ENCODE peak calls at places on chromosomes 12 and 14, in five cellular contexts. V is endothelial cell of umbilical vein, T is HepG2, X is A549, N is K562. O is an unnamed sample.

GRCh38 chr14:102392506-102392905 is 29.8 kb downstream of the TECPR2 start:
- DNase-seq in V (no peak), T (no peak), X (no peak), N (no peak), O (no peak)

GRCh38 chr12:122126342-122126635 is 47.7 kb downstream of the IL31 start:
- DNase-seq in V (no peak), T (no peak), X (no peak), N (no peak), O (no peak)

GRCh38 chr14:51369814-51370213 is 129.8 kb downstream of the TMX1 start:
- DNase-seq in V (peak; percentile 21), T (no peak), X (peak; percentile 5), N (peak; percentile 11), O (peak; percentile 31)

GRCh38 chr12:29164477-29165163 is 15.5 kb downstream of the FAR2 start:
- DNase-seq in V (peak; percentile 85), T (no peak), X (no peak), N (peak; percentile 19), O (peak; percentile 92)

GRCh38 chr12:63805704-63806672 is 26.3 kb downstream of the RXYLT1 start:
- DNase-seq in V (no peak), T (peak; percentile 59), X (peak; percentile 91), N (no peak), O (no peak)

GRCh38 chr14:81305743-81306142 is 85.0 kb upstream of the GTF2A1 start:
- DNase-seq in V (no peak), T (no peak), X (no peak), N (no peak), O (no peak)

GRCh38 chr12:47022296-47022695 is 57.1 kb upstream of the PCED1B start:
- DNase-seq in V (peak; percentile 71), T (no peak), X (no peak), N (no peak), O (no peak)

GRCh38 chr12:80269953-80270552 is 170.7 kb downstream of the OTOGL start:
- DNase-seq in V (peak; percentile 69), T (peak; percentile 24), X (peak; percentile 55), N (peak; percentile 41), O (peak; percentile 36)

GRCh38 chr12:92503977-92504966 is 198.5 kb upstream of the PLEKHG7 start:
- DNase-seq in V (no peak), T (peak; percentile 45), X (no peak), N (no peak), O (no peak)

GRCh38 chr12:124389537-124390441 is 94.9 kb downstream of the RFLNA start:
- DNase-seq in V (no peak), T (peak; percentile 38), X (peak; percentile 62), N (no peak), O (no peak)

GRCh38 chr12:71684081-71684480 is 1.8 kb upstream of the TMEM19 start:
- DNase-seq in V (no peak), T (no peak), X (peak; percentile 52), N (no peak), O (peak; percentile 14)

GRCh38 chr14:49992901-49993335 is 100.0 kb downstream of the ARF6 start:
- DNase-seq in V (no peak), T (peak; percentile 86), X (peak; percentile 88), N (no peak), O (no peak)

GRCh38 chr12:130919115-130919514 is 34.6 kb upstream of the ADGRD1 start:
- DNase-seq in V (no peak), T (no peak), X (no peak), N (no peak), O (no peak)

GRCh38 chr12:130920119-130920703 is 33.5 kb upstream of the ADGRD1 start:
- DNase-seq in V (no peak), T (peak; percentile 74), X (no peak), N (no peak), O (no peak)

GRCh38 chr12:130922584-130922983 is 31.1 kb upstream of the ADGRD1 start:
- DNase-seq in V (no peak), T (no peak), X (no peak), N (no peak), O (no peak)

GRCh38 chr12:130917607-130918006 is 36.1 kb upstream of the ADGRD1 start:
- DNase-seq in V (no peak), T (no peak), X (no peak), N (no peak), O (no peak)

DNA sequence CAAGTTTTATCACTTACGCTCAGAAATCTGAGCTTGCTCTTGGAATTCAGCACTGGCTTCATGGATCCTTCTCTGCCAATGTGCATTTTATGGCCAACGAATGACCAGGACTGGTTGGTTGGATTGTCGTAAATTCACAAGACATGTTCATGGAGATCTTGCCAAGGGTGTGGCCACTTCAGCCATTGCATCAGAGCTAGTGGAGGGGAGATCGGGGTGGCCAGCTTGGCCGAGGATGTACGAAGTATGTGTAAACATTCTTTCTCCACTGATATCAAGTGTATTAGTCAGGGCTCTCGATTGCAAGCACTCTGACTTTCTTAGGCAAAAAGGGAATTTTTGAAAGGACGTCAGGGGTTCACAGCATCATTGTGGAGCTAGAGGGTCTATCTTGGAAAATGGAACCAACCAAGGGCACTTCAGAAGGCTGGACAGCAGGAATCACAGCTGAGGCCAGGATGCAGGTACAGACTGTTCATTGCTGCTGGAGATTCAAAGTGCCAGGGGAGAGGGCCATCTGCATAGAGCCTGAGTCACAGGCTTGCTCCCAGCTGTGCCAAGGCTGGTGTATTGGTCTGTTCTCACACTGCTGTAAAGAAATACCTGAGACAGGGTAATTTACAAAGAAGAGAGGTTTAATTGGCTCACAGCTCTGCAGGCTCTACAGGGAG is 32.9 kb upstream of the ADGRD1 start:
- DNase-seq in V (no peak), T (no peak), X (peak; percentile 51), N (no peak), O (no peak)
- H3K4me3 ChIP-seq in V (no peak overlapping the region), T (peak overlapping the region; percentile 3), X (no peak overlapping the region), N (no peak overlapping the region), O (no peak overlapping the region)

GRCh38 chr12:32344047-32344446 is 55.3 kb upstream of the FGD4 start:
- DNase-seq in V (no peak), T (no peak), X (peak; percentile 35), N (no peak), O (no peak)
- TF ChIP-seq MYC in V (no peak), T (no peak), X (no peak), N (no peak), O (no peak)

GRCh38 chr12:108635997-108636808 is 2.5 kb upstream of the SELPLG start:
- DNase-seq in V (no peak), T (no peak), X (no peak), N (no peak), O (no peak)
- H3K4me3 ChIP-seq in V (no peak overlapping the region), T (no peak overlapping the region), X (no peak overlapping the region), N (no peak overlapping the region), O (peak overlapping the region; percentile 29)

DNA sequence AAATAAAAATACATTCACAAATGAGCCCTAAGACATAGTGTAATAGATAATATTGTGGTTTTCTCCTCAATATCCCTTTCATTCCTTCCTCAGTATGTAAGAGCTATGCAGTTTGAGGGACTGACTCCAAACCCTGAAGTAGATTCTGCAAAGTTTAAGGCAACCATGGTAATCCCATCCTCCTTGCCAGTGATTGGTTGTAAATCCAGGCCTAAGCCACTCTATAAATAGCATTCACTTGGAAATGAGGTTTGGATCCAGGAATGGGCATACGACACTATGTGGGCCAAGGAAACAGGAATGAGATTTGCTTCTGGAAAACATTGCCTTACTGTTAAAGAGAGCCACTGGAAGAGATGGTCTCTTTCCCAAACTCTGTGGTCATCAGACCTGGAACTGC is 468.7 kb upstream of the SOX5 start:
- DNase-seq in V (no peak), T (no peak), X (no peak), N (no peak), O (no peak)
- TF ChIP-seq MYC in V (no peak), T (no peak), X (no peak), N (no peak), O (no peak)

GRCh38 chr12:57261385-57261784 is 10.4 kb upstream of the STAC3 start:
- DNase-seq in V (no peak), T (no peak), X (no peak), N (no peak), O (no peak)
- H3K4me3 ChIP-seq in V (no peak overlapping the region), T (no peak overlapping the region), X (no peak overlapping the region), N (no peak overlapping the region), O (no peak overlapping the region)

DNA sequence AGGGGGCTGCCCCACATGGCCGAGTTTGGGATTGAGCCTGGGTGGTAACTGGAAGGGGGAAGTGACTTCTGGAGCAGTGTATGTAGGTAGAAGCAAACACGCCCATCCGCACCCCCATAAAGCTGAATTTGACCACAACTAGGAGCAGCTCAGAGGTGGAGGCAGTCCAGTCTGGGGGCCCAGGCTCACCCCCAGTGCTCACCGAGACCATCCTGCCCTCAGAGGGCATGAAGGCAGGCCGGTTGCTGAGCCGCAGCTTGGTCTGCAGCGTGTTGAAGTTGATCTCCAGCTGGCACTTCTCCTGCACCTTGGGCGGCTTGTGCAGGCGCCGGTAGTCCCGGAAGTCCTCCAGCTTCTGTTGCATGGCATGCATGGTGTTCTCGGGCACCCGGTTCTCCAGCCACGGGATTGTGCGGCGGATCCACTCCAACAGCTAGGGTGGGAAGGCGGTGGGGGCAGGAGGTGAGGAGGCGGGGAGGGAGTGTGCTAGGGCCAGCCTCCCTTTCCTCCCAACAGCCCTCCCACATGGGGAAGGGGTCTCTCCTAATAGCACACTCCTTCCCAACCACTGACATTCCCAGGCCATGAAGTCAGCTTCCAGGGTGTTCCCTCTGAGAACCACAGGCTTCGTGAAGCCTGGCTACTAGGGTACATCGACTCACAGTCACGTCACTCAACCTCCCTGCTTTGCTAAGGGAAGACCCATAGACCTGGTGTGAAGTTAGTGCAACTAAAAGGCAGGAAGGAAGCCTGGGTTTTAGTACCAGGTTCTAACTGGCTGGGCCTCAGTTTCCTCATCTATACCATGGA is 87.0 kb downstream of the ACTN1 start:
- DNase-seq in V (no peak), T (no peak), X (no peak), N (no peak), O (no peak)
- TF ChIP-seq MYC in V (no peak), T (no peak), X (no peak), N (no peak), O (no peak)

GRCh38 chr12:40107098-40107802 is 1.4 kb upstream of the SLC2A13 start:
- DNase-seq in V (peak; percentile 72), T (peak; percentile 63), X (peak; percentile 82), N (peak; percentile 88), O (peak; percentile 86)
- H3K4me3 ChIP-seq in V (peak overlapping the region; percentile 17), T (peak overlapping the region; percentile 14), X (peak overlapping the region; percentile 31), N (no peak overlapping the region), O (peak overlapping the region; percentile 47)

DNA sequence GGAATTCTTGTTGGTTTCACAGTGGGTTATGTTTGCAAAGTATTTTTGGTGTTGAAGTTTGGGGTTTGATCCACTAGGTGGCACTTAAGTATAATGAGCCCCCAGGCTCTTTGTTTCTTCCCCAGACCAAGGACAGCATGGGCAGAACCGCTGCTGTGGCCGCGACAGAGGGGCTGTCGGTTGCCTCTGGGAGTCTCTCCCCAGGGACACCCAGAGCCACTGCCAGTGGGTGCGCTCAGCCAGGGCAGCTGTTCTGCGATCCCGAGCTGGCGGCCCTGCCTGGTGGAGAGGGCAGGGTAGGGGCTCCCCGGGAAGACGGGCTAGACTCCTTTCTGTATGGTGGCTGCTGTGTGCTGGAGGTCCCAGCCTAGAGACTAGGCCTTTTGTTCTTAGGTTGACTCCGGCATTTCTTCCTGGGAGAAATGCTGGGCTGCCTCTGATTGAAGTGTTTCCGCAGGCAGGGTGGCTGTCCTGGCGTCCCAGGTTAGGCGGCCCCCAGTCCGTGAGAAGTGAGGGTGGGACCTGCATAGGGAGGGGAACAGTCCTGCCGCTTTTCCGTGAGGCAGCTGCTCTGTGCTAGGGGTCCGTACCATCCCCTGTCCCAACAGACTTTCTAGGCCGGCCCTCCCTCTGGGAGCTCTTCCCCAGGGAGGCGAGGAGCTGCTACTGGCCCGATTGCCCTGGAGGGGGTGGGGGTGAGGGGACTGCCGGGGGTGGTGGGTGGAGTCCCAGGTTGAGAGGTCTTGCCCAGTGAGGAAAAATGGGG is 253.1 kb upstream of the PELI2 start:
- DNase-seq in V (no peak), T (no peak), X (no peak), N (peak; percentile 33), O (peak; percentile 43)
- TF ChIP-seq MYC in V (no peak), T (no peak), X (no peak), N (no peak), O (peak; percentile 33)